ENCODE peak calls at places on chromosomes 4 and X, in six cellular contexts. Z is stimulated activated CD8-positive, alpha-beta memory T cell treated with anti-CD3 and anti-CD28 coated beads, Interleukin-4, amount 100 ng/mL, for 1 hour; S is NCI-H2171 treated with DMSO at 0.1 percent for 48 hours; L is heart left ventricle; P is amniotic stem cell; V is H1. W is an unnamed sample.

GRCh38 chrX:103356023-103356798 is at the start of gene TCEAL9:
- DNase-seq in V (no peak), Z (no peak), L (peak; percentile 61), P (peak; percentile 46), S (peak; percentile 83), W (no peak)

GRCh38 chr4:109921384-109921808 is 8.7 kb downstream of the EGF start:
- DNase-seq in V (no peak), P (peak; percentile 36), S (no peak), Z (no peak), L (no peak), W (peak; percentile 96)

GRCh38 chrX:39418132-39418935 is 617.1 kb downstream of the MID1IP1 start:
- DNase-seq in L (no peak), P (no peak), V (no peak), S (no peak), Z (no peak), W (no peak)

GRCh38 chr4:47531241-47531953 is 46.3 kb downstream of the ATP10D start:
- DNase-seq in Z (peak; percentile 17), S (no peak), V (no peak), L (peak; percentile 19), P (peak; percentile 22), W (no peak)

GRCh38 chr4:177313263-177313662 is 3.6 kb downstream of the NEIL3 start:
- DNase-seq in S (no peak), Z (no peak), V (no peak), P (no peak), L (no peak), W (no peak)

GRCh38 chrX:41933546-41933945 is 10.2 kb upstream of the CASK start:
- DNase-seq in P (no peak), Z (no peak), V (no peak), S (no peak), L (no peak), W (no peak)

GRCh38 chrX:25015486-25016360 is at the start of gene ARX:
- DNase-seq in Z (no peak), P (no peak), S (no peak), L (peak; percentile 52), V (peak; percentile 77), W (no peak)

GRCh38 chr4:12296366-12296765 is 867.7 kb upstream of the HS3ST1 start:
- DNase-seq in Z (no peak), P (no peak), L (no peak), S (no peak), V (no peak), W (no peak)

GRCh38 chr4:148787831-148788477 is 345.7 kb upstream of the NR3C2 start:
- DNase-seq in S (no peak), L (peak; percentile 20), V (no peak), P (no peak), Z (no peak), W (no peak)

GRCh38 chrX:154724999-154725756 is 25.7 kb downstream of the GAB3 start:
- DNase-seq in P (no peak), Z (no peak), S (no peak), V (no peak), L (no peak), W (no peak)

GRCh38 chr4:122827258-122827887 is 742 bp downstream of the FGF2 start:
- DNase-seq in V (no peak), P (no peak), L (peak; percentile 41), S (peak; percentile 19), Z (no peak), W (no peak)

GRCh38 chr4:45455217-45455616 is 668.6 kb downstream of the GABRG1 start:
- DNase-seq in P (no peak), L (no peak), S (no peak), Z (no peak), V (no peak), W (no peak)

GRCh38 chr4:67273676-67274075 is 271.6 kb downstream of the CENPC start:
- DNase-seq in P (no peak), V (no peak), L (no peak), Z (no peak), S (no peak), W (no peak)

GRCh38 chr4:152981278-152981677 is 45.2 kb downstream of the FHDC1 start:
- DNase-seq in S (no peak), V (no peak), L (no peak), P (no peak), Z (no peak), W (no peak)

GRCh38 chrX:132622130-132622529 is 133.3 kb upstream of the MBNL3 start:
- DNase-seq in L (no peak), S (no peak), P (peak; percentile 10), V (no peak), Z (no peak), W (no peak)

GRCh38 chr4:174134361-174134760 is 149.1 kb downstream of the FBXO8 start:
- DNase-seq in V (no peak), L (no peak), Z (no peak), P (no peak), S (no peak), W (no peak)

GRCh38 chr4:152036626-152037025 is 275.8 kb upstream of the GATB start:
- DNase-seq in P (no peak), S (no peak), V (no peak), Z (no peak), L (no peak), W (no peak)